ENCODE peak calls at places on chromosomes 3 and 15, in eight cellular contexts. T, Z, F, K, A, G, Y and O are unnamed samples.

GRCh38 chr3:131193671-131194291 is 167.1 kb downstream of the NEK11 start:
- DNase-seq in T (no peak), Z (no peak), F (no peak), K (no peak), A (no peak), G (no peak), Y (no peak), O (no peak)

GRCh38 chr3:151843275-151843674 is 29.4 kb downstream of the AADAC start:
- DNase-seq in T (peak), Z (peak), F (peak), K (no peak), A (no peak), G (no peak), Y (no peak), O (no peak)

GRCh38 chr3:13063225-13063624 is 10.0 kb downstream of the IQSEC1 start:
- DNase-seq in T (no peak), Z (no peak), F (no peak), K (no peak), A (peak), G (no peak), Y (no peak), O (no peak)

GRCh38 chr15:82621970-82622369 is 25.2 kb downstream of the CPEB1 start:
- DNase-seq in T (no peak), Z (no peak), F (no peak), K (no peak), A (no peak), G (no peak), Y (no peak), O (no peak)

GRCh38 chr15:88872106-88872505 is 23.2 kb downstream of the HAPLN3 start:
- DNase-seq in T (no peak), Z (no peak), F (no peak), K (no peak), A (no peak), G (no peak), Y (no peak), O (no peak)

GRCh38 chr15:42595641-42596240 is 20.3 kb downstream of the STARD9 start:
- DNase-seq in T (no peak), Z (no peak), F (no peak), K (no peak), A (no peak), G (no peak), Y (no peak), O (peak)

GRCh38 chr3:15291589-15292541 is 40.5 kb downstream of the SH3BP5 start:
- DNase-seq in T (no peak), Z (no peak), F (no peak), K (no peak), A (no peak), G (no peak), Y (peak), O (no peak)

GRCh38 chr3:141959531-141959920 is 83.1 kb downstream of the ATP1B3 start:
- DNase-seq in T (no peak), Z (no peak), F (no peak), K (no peak), A (peak), G (no peak), Y (no peak), O (no peak)

GRCh38 chr15:70025413-70026296 is 72.1 kb downstream of the TLE3 start:
- DNase-seq in T (no peak), Z (no peak), F (no peak), K (no peak), A (no peak), G (no peak), Y (no peak), O (no peak)

GRCh38 chr3:113103588-113103987 is 107.8 kb upstream of the BOC start:
- DNase-seq in T (no peak), Z (no peak), F (no peak), K (no peak), A (no peak), G (no peak), Y (no peak), O (no peak)

GRCh38 chr3:60512506-60512905 is 738.7 kb downstream of the FHIT start:
- DNase-seq in T (no peak), Z (no peak), F (peak), K (no peak), A (no peak), G (no peak), Y (no peak), O (no peak)

GRCh38 chr3:27357665-27358258 is 11.4 kb downstream of the NEK10 start:
- DNase-seq in T (peak), Z (peak), F (peak), K (peak), A (peak), G (peak), Y (peak), O (peak)

GRCh38 chr3:59248976-59249375 is 199.2 kb upstream of the CFAP20DC start:
- DNase-seq in T (no peak), Z (no peak), F (no peak), K (no peak), A (no peak), G (no peak), Y (no peak), O (no peak)

GRCh38 chr3:134904333-134904771 is 109.3 kb downstream of the EPHB1 start:
- DNase-seq in T (no peak), Z (no peak), F (no peak), K (no peak), A (no peak), G (no peak), Y (peak), O (no peak)

GRCh38 chr15:67109141-67110034 is 44.0 kb downstream of the SMAD3 start:
- DNase-seq in T (no peak), Z (no peak), F (no peak), K (peak), A (peak), G (peak), Y (no peak), O (peak)

GRCh38 chr15:52288986-52289385 is 6.6 kb downstream of the MYO5C start:
- DNase-seq in T (no peak), Z (no peak), F (no peak), K (no peak), A (no peak), G (no peak), Y (no peak), O (no peak)

GRCh38 chr3:37962906-37963486 is 27.6 kb upstream of the VILL start:
- DNase-seq in T (no peak), Z (no peak), F (no peak), K (peak), A (no peak), G (no peak), Y (no peak), O (no peak)

GRCh38 chr15:89377842-89378698 is 43.4 kb upstream of the POLG start:
- DNase-seq in T (no peak), Z (no peak), F (no peak), K (no peak), A (no peak), G (no peak), Y (no peak), O (no peak)

GRCh38 chr3:194138732-194139084 is 2.8 kb downstream of the HES1 start:
- DNase-seq in T (no peak), Z (no peak), F (no peak), K (peak), A (no peak), G (no peak), Y (no peak), O (no peak)

GRCh38 chr3:194158942-194159439 is 23.0 kb downstream of the HES1 start:
- DNase-seq in T (no peak), Z (no peak), F (peak), K (no peak), A (no peak), G (no peak), Y (no peak), O (no peak)

GRCh38 chr3:190429681-190430080 is 20.0 kb downstream of the TMEM207 start:
- DNase-seq in T (no peak), Z (no peak), F (no peak), K (no peak), A (no peak), G (peak), Y (no peak), O (no peak)

GRCh38 chr3:115692887-115693524 is 69.7 kb downstream of the GAP43 start:
- DNase-seq in T (peak), Z (peak), F (peak), K (peak), A (peak), G (peak), Y (peak), O (peak)

GRCh38 chr3:48548731-48549705 is 7.6 kb downstream of the PFKFB4 start:
- DNase-seq in T (peak), Z (no peak), F (peak), K (peak), A (peak), G (peak), Y (peak), O (peak)

GRCh38 chr3:49607105-49607591 is 52.9 kb downstream of the BSN start:
- DNase-seq in T (no peak), Z (no peak), F (no peak), K (no peak), A (no peak), G (no peak), Y (no peak), O (no peak)

GRCh38 chr3:187807086-187807862 is 62.0 kb upstream of the BCL6 start:
- DNase-seq in T (no peak), Z (no peak), F (no peak), K (peak), A (no peak), G (peak), Y (no peak), O (no peak)

GRCh38 chr3:35322070-35322469 is 317.3 kb upstream of the ARPP21 start:
- DNase-seq in T (no peak), Z (no peak), F (no peak), K (no peak), A (no peak), G (peak), Y (no peak), O (no peak)

GRCh38 chr15:80106051-80106450 is 46.6 kb downstream of the ZFAND6 start:
- DNase-seq in T (no peak), Z (no peak), F (no peak), K (no peak), A (no peak), G (no peak), Y (no peak), O (no peak)

GRCh38 chr3:141231101-141231922 is at the start of gene PXYLP1:
- DNase-seq in T (peak), Z (peak), F (peak), K (peak), A (peak), G (peak), Y (peak), O (peak)

GRCh38 chr3:159322322-159322939 is 520.6 kb downstream of the MFSD1 start:
- DNase-seq in T (no peak), Z (no peak), F (no peak), K (peak), A (no peak), G (peak), Y (peak), O (no peak)

GRCh38 chr3:129268396-129268795 is 10.3 kb upstream of the HMCES start:
- DNase-seq in T (no peak), Z (no peak), F (no peak), K (no peak), A (no peak), G (no peak), Y (no peak), O (no peak)

GRCh38 chr3:149000207-149000745 is 8.9 kb downstream of the GYG1 start:
- DNase-seq in T (no peak), Z (no peak), F (no peak), K (no peak), A (no peak), G (no peak), Y (no peak), O (no peak)

GRCh38 chr3:141241248-141242034 is 9.8 kb downstream of the PXYLP1 start:
- DNase-seq in T (no peak), Z (no peak), F (no peak), K (no peak), A (no peak), G (no peak), Y (no peak), O (peak)